ENCODE peak calls at places on chromosomes 16 and 17, in ten cellular contexts. One of them, this sample, is unnamed.

GRCh38 chr17:19362293-19363113 is at the start of gene B9D1:
- DNase-seq in GM23338: peak
- DNase-seq in breast epithelium: peak
- DNase-seq in suprapubic skin: peak
- DNase-seq in HL-60: peak
- DNase-seq in H1: peak
- DNase-seq in endothelial cell of umbilical vein: peak
- DNase-seq in HCT116: peak
- DNase-seq in K562: peak
- DNase-seq in transverse colon: peak
- DNase-seq in this sample: peak

GRCh38 chr17:45432405-45433113 is at the start of gene ARHGAP27:
- DNase-seq in GM23338: peak
- DNase-seq in breast epithelium: no peak
- DNase-seq in suprapubic skin: peak
- DNase-seq in HL-60: peak
- DNase-seq in H1: peak
- DNase-seq in endothelial cell of umbilical vein: peak
- DNase-seq in HCT116: no peak
- DNase-seq in K562: no peak
- DNase-seq in transverse colon: peak
- DNase-seq in this sample: no peak

GRCh38 chr17:76927982-76928381 is 59.8 kb downstream of the MGAT5B start:
- DNase-seq in GM23338: no peak
- DNase-seq in breast epithelium: no peak
- DNase-seq in suprapubic skin: no peak
- DNase-seq in HL-60: no peak
- DNase-seq in H1: no peak
- DNase-seq in endothelial cell of umbilical vein: no peak
- DNase-seq in HCT116: no peak
- DNase-seq in K562: no peak
- DNase-seq in transverse colon: no peak
- DNase-seq in this sample: no peak

GRCh38 chr17:80219013-80219776 is 938 bp downstream of the SGSH start:
- DNase-seq in GM23338: peak
- DNase-seq in breast epithelium: peak
- DNase-seq in suprapubic skin: peak
- DNase-seq in HL-60: peak
- DNase-seq in H1: no peak
- DNase-seq in endothelial cell of umbilical vein: peak
- DNase-seq in HCT116: peak
- DNase-seq in K562: peak
- DNase-seq in transverse colon: peak
- DNase-seq in this sample: peak

GRCh38 chr17:37220609-37220953 is 155.2 kb upstream of the C17orf78 start:
- DNase-seq in GM23338: peak
- DNase-seq in breast epithelium: no peak
- DNase-seq in suprapubic skin: no peak
- DNase-seq in HL-60: no peak
- DNase-seq in H1: no peak
- DNase-seq in endothelial cell of umbilical vein: peak
- DNase-seq in HCT116: peak
- DNase-seq in K562: no peak
- DNase-seq in transverse colon: peak
- DNase-seq in this sample: no peak

GRCh38 chr17:56765449-56765848 is 68.3 kb downstream of the C17orf67 start:
- DNase-seq in GM23338: no peak
- DNase-seq in breast epithelium: no peak
- DNase-seq in suprapubic skin: no peak
- DNase-seq in HL-60: no peak
- DNase-seq in H1: no peak
- DNase-seq in endothelial cell of umbilical vein: no peak
- DNase-seq in HCT116: no peak
- DNase-seq in K562: no peak
- DNase-seq in transverse colon: no peak
- DNase-seq in this sample: no peak

GRCh38 chr16:22008215-22009142 is 568 bp downstream of the MOSMO start:
- DNase-seq in GM23338: peak
- DNase-seq in breast epithelium: no peak
- DNase-seq in suprapubic skin: peak
- DNase-seq in HL-60: no peak
- DNase-seq in H1: peak
- DNase-seq in endothelial cell of umbilical vein: no peak
- DNase-seq in HCT116: no peak
- DNase-seq in K562: no peak
- DNase-seq in transverse colon: peak
- DNase-seq in this sample: no peak

GRCh38 chr17:12282056-12282455 is 261.4 kb downstream of the MAP2K4 start:
- DNase-seq in GM23338: no peak
- DNase-seq in breast epithelium: no peak
- DNase-seq in suprapubic skin: no peak
- DNase-seq in HL-60: no peak
- DNase-seq in H1: no peak
- DNase-seq in endothelial cell of umbilical vein: peak
- DNase-seq in HCT116: no peak
- DNase-seq in K562: no peak
- DNase-seq in transverse colon: no peak
- DNase-seq in this sample: no peak

GRCh38 chr17:60149691-60150582 is at the start of gene CA4:
- DNase-seq in GM23338: peak
- DNase-seq in breast epithelium: no peak
- DNase-seq in suprapubic skin: no peak
- DNase-seq in HL-60: no peak
- DNase-seq in H1: peak
- DNase-seq in endothelial cell of umbilical vein: no peak
- DNase-seq in HCT116: no peak
- DNase-seq in K562: no peak
- DNase-seq in transverse colon: no peak
- DNase-seq in this sample: no peak

GRCh38 chr17:49254066-49254465 is 23.5 kb upstream of the PHOSPHO1 start:
- DNase-seq in GM23338: no peak
- DNase-seq in breast epithelium: no peak
- DNase-seq in suprapubic skin: no peak
- DNase-seq in HL-60: no peak
- DNase-seq in H1: no peak
- DNase-seq in endothelial cell of umbilical vein: no peak
- DNase-seq in HCT116: no peak
- DNase-seq in K562: no peak
- DNase-seq in transverse colon: no peak
- DNase-seq in this sample: no peak

GRCh38 chr16:57810197-57811024 is 8.1 kb upstream of the KIFC3 start:
- DNase-seq in GM23338: peak
- DNase-seq in breast epithelium: peak
- DNase-seq in suprapubic skin: peak
- DNase-seq in HL-60: peak
- DNase-seq in H1: no peak
- DNase-seq in endothelial cell of umbilical vein: peak
- DNase-seq in HCT116: peak
- DNase-seq in K562: peak
- DNase-seq in transverse colon: peak
- DNase-seq in this sample: peak

GRCh38 chr17:10403589-10403988 is 18.2 kb downstream of the MYH8 start:
- DNase-seq in GM23338: no peak
- DNase-seq in breast epithelium: no peak
- DNase-seq in suprapubic skin: no peak
- DNase-seq in HL-60: no peak
- DNase-seq in H1: no peak
- DNase-seq in endothelial cell of umbilical vein: no peak
- DNase-seq in HCT116: no peak
- DNase-seq in K562: no peak
- DNase-seq in transverse colon: peak
- DNase-seq in this sample: no peak

GRCh38 chr17:10394201-10394887 is 21.5 kb upstream of the MYH13 start:
- DNase-seq in GM23338: no peak
- DNase-seq in breast epithelium: no peak
- DNase-seq in suprapubic skin: no peak
- DNase-seq in HL-60: no peak
- DNase-seq in H1: no peak
- DNase-seq in endothelial cell of umbilical vein: no peak
- DNase-seq in HCT116: no peak
- DNase-seq in K562: no peak
- DNase-seq in transverse colon: no peak
- DNase-seq in this sample: no peak

GRCh38 chr17:10396529-10397163 is 23.8 kb upstream of the MYH13 start:
- DNase-seq in GM23338: no peak
- DNase-seq in breast epithelium: no peak
- DNase-seq in suprapubic skin: no peak
- DNase-seq in HL-60: no peak
- DNase-seq in H1: no peak
- DNase-seq in endothelial cell of umbilical vein: no peak
- DNase-seq in HCT116: no peak
- DNase-seq in K562: peak
- DNase-seq in transverse colon: no peak
- DNase-seq in this sample: no peak

GRCh38 chr17:10398352-10398751 is 23.4 kb downstream of the MYH8 start:
- DNase-seq in GM23338: peak
- DNase-seq in breast epithelium: no peak
- DNase-seq in suprapubic skin: no peak
- DNase-seq in HL-60: no peak
- DNase-seq in H1: peak
- DNase-seq in endothelial cell of umbilical vein: no peak
- DNase-seq in HCT116: no peak
- DNase-seq in K562: no peak
- DNase-seq in transverse colon: no peak
- DNase-seq in this sample: no peak
- TF ChIP-seq CTCF in GM23338: peak
- TF ChIP-seq CTCF in breast epithelium: no peak
- TF ChIP-seq CTCF in suprapubic skin: no peak
- TF ChIP-seq CTCF in HL-60: no peak
- TF ChIP-seq CTCF in H1: peak
- TF ChIP-seq CTCF in endothelial cell of umbilical vein: no peak
- TF ChIP-seq CTCF in HCT116: peak
- TF ChIP-seq CTCF in K562: peak
- TF ChIP-seq CTCF in transverse colon: no peak
- TF ChIP-seq CTCF in this sample: no peak

GRCh38 chr17:28554565-28554964 is 2.1 kb upstream of the UNC119 start:
- DNase-seq in GM23338: no peak
- DNase-seq in breast epithelium: no peak
- DNase-seq in suprapubic skin: no peak
- DNase-seq in HL-60: no peak
- DNase-seq in H1: no peak
- DNase-seq in endothelial cell of umbilical vein: peak
- DNase-seq in HCT116: no peak
- DNase-seq in K562: no peak
- DNase-seq in transverse colon: no peak
- DNase-seq in this sample: no peak

GRCh38 chr17:28550858-28551257 is 1.6 kb downstream of the UNC119 start:
- DNase-seq in GM23338: no peak
- DNase-seq in breast epithelium: no peak
- DNase-seq in suprapubic skin: no peak
- DNase-seq in HL-60: no peak
- DNase-seq in H1: no peak
- DNase-seq in endothelial cell of umbilical vein: no peak
- DNase-seq in HCT116: no peak
- DNase-seq in K562: no peak
- DNase-seq in transverse colon: no peak
- DNase-seq in this sample: no peak

GRCh38 chr17:28551421-28552186 is 820 bp downstream of the UNC119 start:
- DNase-seq in GM23338: no peak
- DNase-seq in breast epithelium: no peak
- DNase-seq in suprapubic skin: no peak
- DNase-seq in HL-60: no peak
- DNase-seq in H1: no peak
- DNase-seq in endothelial cell of umbilical vein: peak
- DNase-seq in HCT116: no peak
- DNase-seq in K562: no peak
- DNase-seq in transverse colon: no peak
- DNase-seq in this sample: no peak

GRCh38 chr17:28553000-28553505 is 629 bp upstream of the UNC119 start:
- DNase-seq in GM23338: no peak
- DNase-seq in breast epithelium: no peak
- DNase-seq in suprapubic skin: no peak
- DNase-seq in HL-60: no peak
- DNase-seq in H1: no peak
- DNase-seq in endothelial cell of umbilical vein: no peak
- DNase-seq in HCT116: no peak
- DNase-seq in K562: no peak
- DNase-seq in transverse colon: no peak
- DNase-seq in this sample: no peak

DNA sequence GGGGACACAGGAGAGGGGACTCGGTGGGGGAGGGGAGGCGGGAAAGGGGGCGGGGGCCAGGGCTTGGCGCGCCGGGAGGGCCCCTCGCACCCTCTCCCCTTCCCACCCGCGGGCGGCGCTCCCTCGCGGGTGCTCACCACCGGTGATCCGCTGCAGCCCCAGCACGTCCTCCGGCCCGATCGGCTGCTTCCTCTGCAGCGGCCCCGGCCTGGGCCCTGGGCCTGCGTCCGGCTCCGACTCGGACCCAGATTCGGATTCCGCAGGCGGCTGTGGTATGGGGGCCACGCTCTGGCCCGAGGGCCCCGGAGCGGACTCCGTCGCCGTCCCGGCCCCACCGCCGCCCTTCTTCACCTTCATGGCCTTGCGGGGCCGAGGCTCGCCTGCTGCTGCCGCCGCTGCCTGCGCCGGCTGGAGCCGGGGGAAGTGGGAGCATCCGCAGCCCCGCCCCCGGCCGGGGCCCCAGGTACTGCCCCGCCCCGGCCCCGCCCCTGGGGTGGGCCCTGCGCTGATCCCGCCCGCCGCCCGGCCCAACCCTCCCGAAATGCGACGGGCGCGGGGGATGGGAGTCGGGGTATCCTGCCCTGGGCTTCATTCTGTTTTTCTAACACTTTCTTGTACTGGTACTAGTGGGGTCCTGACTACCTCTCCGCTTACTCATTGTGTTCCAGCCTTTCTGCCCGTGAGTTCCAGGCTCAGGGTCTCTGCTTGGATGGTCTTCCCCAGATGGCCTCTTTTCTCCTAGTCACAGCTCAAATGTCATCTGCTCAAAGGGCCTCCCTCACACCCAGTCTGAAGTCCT is at the start of gene UNC119:
- DNase-seq in GM23338: peak
- DNase-seq in breast epithelium: peak
- DNase-seq in suprapubic skin: peak
- DNase-seq in HL-60: peak
- DNase-seq in H1: peak
- DNase-seq in endothelial cell of umbilical vein: peak
- DNase-seq in HCT116: no peak
- DNase-seq in K562: peak
- DNase-seq in transverse colon: peak
- DNase-seq in this sample: peak
- TF ChIP-seq POLR2AphosphoS5 in GM23338: peak
- TF ChIP-seq POLR2AphosphoS5 in breast epithelium: peak
- TF ChIP-seq POLR2AphosphoS5 in suprapubic skin: no peak
- TF ChIP-seq POLR2AphosphoS5 in HL-60: no peak
- TF ChIP-seq POLR2AphosphoS5 in H1: no peak
- TF ChIP-seq POLR2AphosphoS5 in endothelial cell of umbilical vein: peak
- TF ChIP-seq POLR2AphosphoS5 in HCT116: peak
- TF ChIP-seq POLR2AphosphoS5 in K562: peak
- TF ChIP-seq POLR2AphosphoS5 in transverse colon: peak
- TF ChIP-seq POLR2AphosphoS5 in this sample: no peak

GRCh38 chr16:75099738-75100615 is 16.6 kb downstream of the LDHD start:
- DNase-seq in GM23338: no peak
- DNase-seq in breast epithelium: no peak
- DNase-seq in suprapubic skin: no peak
- DNase-seq in HL-60: peak
- DNase-seq in H1: no peak
- DNase-seq in endothelial cell of umbilical vein: peak
- DNase-seq in HCT116: no peak
- DNase-seq in K562: no peak
- DNase-seq in transverse colon: no peak
- DNase-seq in this sample: no peak
- TF ChIP-seq CTCF in GM23338: no peak
- TF ChIP-seq CTCF in breast epithelium: no peak
- TF ChIP-seq CTCF in suprapubic skin: peak
- TF ChIP-seq CTCF in HL-60: no peak
- TF ChIP-seq CTCF in H1: no peak
- TF ChIP-seq CTCF in endothelial cell of umbilical vein: no peak
- TF ChIP-seq CTCF in HCT116: no peak
- TF ChIP-seq CTCF in K562: peak
- TF ChIP-seq CTCF in transverse colon: no peak
- TF ChIP-seq CTCF in this sample: no peak

GRCh38 chr17:74130276-74130675 is 73.2 kb upstream of the RPL38 start:
- DNase-seq in GM23338: no peak
- DNase-seq in breast epithelium: no peak
- DNase-seq in suprapubic skin: no peak
- DNase-seq in HL-60: no peak
- DNase-seq in H1: no peak
- DNase-seq in endothelial cell of umbilical vein: no peak
- DNase-seq in HCT116: no peak
- DNase-seq in K562: no peak
- DNase-seq in transverse colon: no peak
- DNase-seq in this sample: no peak
- TF ChIP-seq POLR2AphosphoS5 in GM23338: no peak
- TF ChIP-seq POLR2AphosphoS5 in breast epithelium: no peak
- TF ChIP-seq POLR2AphosphoS5 in suprapubic skin: no peak
- TF ChIP-seq POLR2AphosphoS5 in HL-60: no peak
- TF ChIP-seq POLR2AphosphoS5 in H1: no peak
- TF ChIP-seq POLR2AphosphoS5 in endothelial cell of umbilical vein: no peak
- TF ChIP-seq POLR2AphosphoS5 in HCT116: no peak
- TF ChIP-seq POLR2AphosphoS5 in K562: no peak
- TF ChIP-seq POLR2AphosphoS5 in transverse colon: no peak
- TF ChIP-seq POLR2AphosphoS5 in this sample: no peak